ENCODE peak calls at places on chromosomes 3 and 15, in six cellular contexts. T, S, L, F, W and C are unnamed samples. For H3K4me1, the result is how much of the 10 kb centered on the place peaks cover.

GRCh38 chr15:44157679-44158078 is 37.4 kb downstream of the FRMD5 start:
- DNase-seq in F (no peak), L (peak), T (no peak), S (peak), W (no peak), C (no peak)

GRCh38 chr3:25150199-25150598 is 277.9 kb upstream of the RARB start:
- DNase-seq in F (no peak), L (no peak), W (no peak), S (no peak), T (no peak), C (no peak)

GRCh38 chr15:87167055-87167454 is 1087.4 kb downstream of the AGBL1 start:
- DNase-seq in F (no peak), W (no peak), S (peak), T (no peak), L (peak), C (no peak)

GRCh38 chr3:87270908-87271727 is 5.3 kb downstream of the POU1F1 start:
- DNase-seq in T (no peak), F (no peak), W (no peak), L (no peak), S (no peak), C (no peak)

GRCh38 chr3:129445472-129445871 is 5.4 kb downstream of the IFT122 start:
- DNase-seq in L (no peak), T (no peak), W (no peak), S (no peak), F (no peak), C (no peak)

GRCh38 chr3:53890726-53891499 is 746 bp downstream of the SELENOK start:
- DNase-seq in L (peak), T (no peak), S (peak), W (no peak), F (no peak), C (no peak)

GRCh38 chr3:182725372-182726251 is 67.7 kb upstream of the ATP11B start:
- DNase-seq in W (no peak), L (no peak), T (no peak), S (no peak), F (no peak), C (no peak)

GRCh38 chr15:58726867-58727266 is 22.6 kb downstream of the ADAM10 start:
- DNase-seq in F (no peak), T (no peak), W (no peak), S (no peak), L (no peak), C (no peak)

GRCh38 chr3:19540464-19540863 is 392.2 kb downstream of the KCNH8 start:
- DNase-seq in T (no peak), S (no peak), W (no peak), L (no peak), F (no peak), C (no peak)

GRCh38 chr15:40471105-40471777 is 457 bp downstream of the CHST14 start:
- DNase-seq in S (no peak), F (peak), T (peak), W (no peak), L (peak), C (no peak)

GRCh38 chr3:96869316-96869715 is 54.9 kb downstream of the EPHA6 start:
- DNase-seq in F (no peak), S (no peak), W (no peak), T (no peak), L (no peak), C (no peak)

GRCh38 chr3:23763040-23763477 is 42.7 kb upstream of the UBE2E1 start:
- DNase-seq in W (no peak), L (peak), S (peak), F (peak), T (peak), C (no peak)

GRCh38 chr3:184532940-184533732 is 28.4 kb upstream of the EPHB3 start:
- DNase-seq in S (no peak), W (no peak), T (peak), F (no peak), L (no peak), C (no peak)

GRCh38 chr15:77506311-77507150 is 85.8 kb downstream of the HMG20A start:
- DNase-seq in T (no peak), W (no peak), L (no peak), F (peak), S (no peak), C (peak)

GRCh38 chr3:49675912-49676311 is 1.8 kb downstream of the APEH start:
- DNase-seq in L (no peak), F (no peak), W (no peak), T (no peak), S (no peak), C (no peak)

GRCh38 chr3:164004205-164004604 is 1074.1 kb downstream of the SI start:
- DNase-seq in S (no peak), F (no peak), L (no peak), T (no peak), W (no peak), C (no peak)
- H3K4me1 ChIP-seq in S (under half), F (under half), L (under half), T (under half), W (under half), C (under half)

GRCh38 chr3:14826069-14826468 is 7.3 kb downstream of the FGD5 start:
- DNase-seq in T (no peak), F (no peak), S (no peak), W (no peak), L (no peak), C (no peak)

GRCh38 chr3:14823910-14824629 is 5.3 kb downstream of the FGD5 start:
- DNase-seq in F (no peak), T (no peak), S (no peak), W (no peak), L (no peak), C (no peak)

GRCh38 chr3:14822875-14823807 is 4.4 kb downstream of the FGD5 start:
- DNase-seq in S (no peak), W (no peak), T (no peak), L (no peak), F (no peak), C (no peak)

GRCh38 chr3:14822134-14822533 is 3.4 kb downstream of the FGD5 start:
- DNase-seq in W (no peak), S (no peak), T (no peak), L (no peak), F (no peak), C (no peak)

GRCh38 chr3:14824646-14825045 is 5.9 kb downstream of the FGD5 start:
- DNase-seq in T (no peak), L (no peak), W (no peak), F (no peak), S (no peak), C (no peak)
- H3K27ac ChIP-seq in T (no peak), L (no peak), W (no peak), F (no peak), S (no peak), C (no peak)

DNA sequence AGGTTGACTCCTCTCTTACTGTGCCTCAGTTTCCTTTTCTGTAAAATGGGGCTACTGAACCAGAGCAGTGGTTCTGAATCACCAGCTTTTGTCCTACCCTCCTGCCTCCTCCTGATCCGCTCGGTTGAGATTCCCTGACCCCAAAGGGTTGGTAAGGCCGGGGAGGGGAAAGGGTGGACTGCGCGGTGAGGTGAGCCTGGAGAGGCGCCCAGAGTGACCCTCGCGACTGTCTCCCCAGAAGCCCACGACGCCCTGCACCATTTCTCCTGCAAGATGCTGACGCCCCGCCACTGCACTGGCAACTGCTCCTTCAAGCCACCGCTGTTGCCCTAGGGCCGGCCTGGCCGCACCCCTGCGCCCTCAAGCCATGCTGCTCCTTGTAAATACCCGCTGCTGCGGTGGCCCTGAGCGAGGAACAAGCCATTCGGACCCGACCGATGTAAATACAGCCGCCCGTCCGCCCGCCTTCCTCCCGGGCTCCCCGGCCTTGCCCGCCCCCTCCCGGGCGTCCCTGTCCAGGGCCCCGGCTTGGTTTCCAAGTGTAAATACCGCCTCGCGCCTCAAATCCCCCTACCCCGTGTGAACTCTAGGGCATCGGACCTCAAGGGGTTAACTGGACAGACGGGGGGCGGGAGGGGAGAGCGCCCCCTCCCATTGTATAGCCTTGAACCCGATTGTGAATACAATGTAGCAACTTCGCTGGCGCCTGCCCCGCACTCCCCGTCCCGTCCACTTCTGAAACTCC is 6.2 kb downstream of the RNU6-1 start:
- DNase-seq in T (peak), L (peak), W (peak), F (peak), S (no peak), C (no peak)
- H3K4me3 ChIP-seq in T (peak), L (no peak), W (peak), F (no peak), S (no peak), C (no peak)

GRCh38 chr15:57500256-57500655 is 91.4 kb upstream of the MYZAP start:
- DNase-seq in L (no peak), S (no peak), T (no peak), F (no peak), W (no peak), C (no peak)
- H3K4me1 ChIP-seq in L (under half), S (under half), T (half or more), F (under half), W (under half), C (under half)

GRCh38 chr3:11167590-11167989 is 13.3 kb downstream of the HRH1 start:
- DNase-seq in W (no peak), T (no peak), S (no peak), F (no peak), L (no peak), C (no peak)
- H3K27ac ChIP-seq in W (no peak), T (no peak), S (no peak), F (no peak), L (no peak), C (no peak)

GRCh38 chr15:98799991-98800390 is 151.7 kb downstream of the IGF1R start:
- DNase-seq in L (no peak), W (no peak), S (no peak), T (no peak), F (no peak), C (no peak)
- H3K4me3 ChIP-seq in L (no peak), W (no peak), S (no peak), T (no peak), F (no peak), C (no peak)